ENCODE peak calls at places on chromosomes 13 and 19, in four cellular contexts. Z is K562, M is A549, W is HepG2. D is an unnamed sample.

GRCh38 chr13:31556376-31556775 is 182.9 kb upstream of the RXFP2 start:
- DNase-seq in Z (no peak), M (no peak), W (no peak), D (no peak)

GRCh38 chr19:7535035-7535992 is at the start of gene PNPLA6:
- DNase-seq in Z (peak), M (peak), W (peak), D (peak)

GRCh38 chr19:49430678-49431329 is 5.6 kb downstream of the GFY start:
- DNase-seq in Z (peak), M (no peak), W (no peak), D (no peak)

GRCh38 chr13:25881136-25881926 is 170.5 kb downstream of the SHISA2 start:
- DNase-seq in Z (no peak), M (no peak), W (no peak), D (no peak)

GRCh38 chr19:9936151-9937000 is at the start of gene OLFM2:
- DNase-seq in Z (peak), M (no peak), W (no peak), D (no peak)

GRCh38 chr19:18300930-18301717 is 19.7 kb upstream of the JUND start:
- DNase-seq in Z (peak), M (no peak), W (no peak), D (no peak)

GRCh38 chr13:82747331-82747730 is 1134.9 kb downstream of the SLITRK1 start:
- DNase-seq in Z (no peak), M (no peak), W (no peak), D (no peak)

GRCh38 chr13:75076476-75076875 is 405.5 kb downstream of the TBC1D4 start:
- DNase-seq in Z (no peak), M (no peak), W (no peak), D (no peak)

GRCh38 chr13:30696278-30697176 is 38.8 kb upstream of the ALOX5AP start:
- DNase-seq in Z (no peak), M (no peak), W (no peak), D (no peak)

GRCh38 chr19:2150794-2151338 is 500 bp downstream of the AP3D1 start:
- DNase-seq in Z (peak), M (no peak), W (no peak), D (peak)

GRCh38 chr19:2977686-2978466 is 512 bp downstream of the TLE6 start:
- DNase-seq in Z (peak), M (no peak), W (no peak), D (no peak)

GRCh38 chr19:5230730-5231555 is 109.7 kb downstream of the PTPRS start:
- DNase-seq in Z (no peak), M (no peak), W (no peak), D (no peak)

GRCh38 chr19:29687244-29687896 is 22.1 kb downstream of the PLEKHF1 start:
- DNase-seq in Z (no peak), M (no peak), W (no peak), D (no peak)

GRCh38 chr13:37295046-37295445 is 189.6 kb upstream of the CSNK1A1L start:
- DNase-seq in Z (no peak), M (no peak), W (no peak), D (no peak)

DNA sequence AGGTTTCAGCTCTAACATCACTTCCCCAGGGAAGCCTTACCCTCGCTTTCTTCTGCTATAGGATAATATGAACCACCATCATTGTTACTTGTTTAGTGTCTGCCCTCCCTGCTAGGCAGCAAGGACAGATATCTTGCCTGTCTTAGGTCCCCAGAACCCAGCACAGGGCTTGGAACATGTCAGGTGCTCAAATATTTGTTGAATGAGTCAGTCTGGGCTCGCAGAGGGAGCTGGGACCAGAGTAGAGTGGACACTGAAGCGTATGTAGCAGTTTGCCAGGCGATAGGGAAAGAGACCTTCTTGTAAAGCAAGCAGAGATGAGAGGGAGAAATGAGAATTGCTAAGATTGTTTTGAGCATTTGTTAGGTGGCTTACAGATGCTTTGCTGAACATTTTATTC is 11.7 kb downstream of the BCKDHA start:
- DNase-seq in Z (no peak), M (peak), W (peak), D (no peak)
- TF ChIP-seq PHF8 in Z (no peak), M (no peak), W (no peak), D (no peak)

GRCh38 chr19:44661205-44661604 is 10.1 kb upstream of the CEACAM19 start:
- DNase-seq in Z (no peak), M (no peak), W (no peak), D (no peak)

GRCh38 chr19:44664976-44665375 is 6.3 kb upstream of the CEACAM19 start:
- DNase-seq in Z (no peak), M (no peak), W (no peak), D (no peak)

GRCh38 chr19:44661904-44662303 is 9.4 kb upstream of the CEACAM19 start:
- DNase-seq in Z (no peak), M (no peak), W (no peak), D (no peak)

GRCh38 chr19:44663996-44664395 is 7.3 kb upstream of the CEACAM19 start:
- DNase-seq in Z (no peak), M (no peak), W (no peak), D (no peak)

DNA sequence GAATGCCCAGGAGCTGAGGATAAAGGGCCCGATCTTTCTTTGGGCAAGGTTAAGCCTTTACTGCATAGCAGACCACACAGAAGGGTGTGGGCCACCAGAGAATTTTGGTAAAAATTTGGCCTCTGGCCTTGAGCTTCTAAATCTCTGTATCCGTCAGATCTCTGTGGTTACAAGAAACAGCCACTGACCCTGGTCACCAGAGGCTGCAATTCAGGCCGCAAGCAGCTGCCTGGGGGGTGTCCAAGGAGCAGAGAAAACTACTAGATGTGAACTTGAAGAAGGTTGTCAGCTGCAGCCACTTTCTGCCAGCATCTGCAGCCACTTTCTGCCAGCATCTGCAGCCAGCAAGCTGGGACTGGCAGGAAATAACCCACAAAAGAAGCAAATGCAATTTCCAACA is 8.6 kb upstream of the CEACAM19 start:
- DNase-seq in Z (no peak), M (no peak), W (no peak), D (no peak)
- TF ChIP-seq PHF8 in Z (no peak), M (no peak), W (no peak), D (no peak)

DNA sequence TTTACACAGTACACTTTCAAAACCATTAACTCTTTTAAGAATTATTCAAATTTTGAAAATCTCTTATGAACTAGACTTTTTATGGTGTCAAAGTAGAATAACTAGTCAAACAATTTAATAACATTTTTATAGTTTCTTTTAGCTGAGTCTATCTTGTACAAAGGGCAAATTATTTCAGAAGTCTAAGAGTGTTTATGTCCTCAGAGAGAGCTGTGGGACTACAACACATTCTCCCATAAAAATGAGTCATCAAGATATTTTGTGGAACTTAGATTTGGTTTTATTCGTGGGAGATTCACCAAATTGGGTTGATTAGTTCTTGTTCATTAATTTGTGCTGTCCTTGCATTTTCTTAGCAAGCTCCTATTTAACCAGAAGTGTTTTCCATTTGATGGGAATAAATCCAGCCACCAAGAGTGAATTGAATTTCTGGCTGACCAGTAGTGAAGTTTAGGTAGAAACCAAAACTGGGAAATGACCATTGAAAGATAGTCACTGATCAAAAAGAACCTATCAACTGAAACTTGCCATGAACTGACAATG is 291.0 kb downstream of the DLEU7 start:
- DNase-seq in Z (no peak), M (no peak), W (no peak), D (no peak)
- TF ChIP-seq PHF8 in Z (no peak), M (no peak), W (no peak), D (no peak)

GRCh38 chr19:35305181-35305580 is 13.2 kb downstream of the MAG start:
- DNase-seq in Z (no peak), M (no peak), W (no peak), D (no peak)

GRCh38 chr19:35307990-35308389 is 16.0 kb downstream of the MAG start:
- DNase-seq in Z (no peak), M (no peak), W (no peak), D (no peak)

GRCh38 chr19:35309481-35310279 is 17.7 kb downstream of the MAG start:
- DNase-seq in Z (peak), M (no peak), W (peak), D (no peak)

GRCh38 chr19:35304036-35304435 is 12.1 kb downstream of the MAG start:
- DNase-seq in Z (no peak), M (no peak), W (no peak), D (no peak)

DNA sequence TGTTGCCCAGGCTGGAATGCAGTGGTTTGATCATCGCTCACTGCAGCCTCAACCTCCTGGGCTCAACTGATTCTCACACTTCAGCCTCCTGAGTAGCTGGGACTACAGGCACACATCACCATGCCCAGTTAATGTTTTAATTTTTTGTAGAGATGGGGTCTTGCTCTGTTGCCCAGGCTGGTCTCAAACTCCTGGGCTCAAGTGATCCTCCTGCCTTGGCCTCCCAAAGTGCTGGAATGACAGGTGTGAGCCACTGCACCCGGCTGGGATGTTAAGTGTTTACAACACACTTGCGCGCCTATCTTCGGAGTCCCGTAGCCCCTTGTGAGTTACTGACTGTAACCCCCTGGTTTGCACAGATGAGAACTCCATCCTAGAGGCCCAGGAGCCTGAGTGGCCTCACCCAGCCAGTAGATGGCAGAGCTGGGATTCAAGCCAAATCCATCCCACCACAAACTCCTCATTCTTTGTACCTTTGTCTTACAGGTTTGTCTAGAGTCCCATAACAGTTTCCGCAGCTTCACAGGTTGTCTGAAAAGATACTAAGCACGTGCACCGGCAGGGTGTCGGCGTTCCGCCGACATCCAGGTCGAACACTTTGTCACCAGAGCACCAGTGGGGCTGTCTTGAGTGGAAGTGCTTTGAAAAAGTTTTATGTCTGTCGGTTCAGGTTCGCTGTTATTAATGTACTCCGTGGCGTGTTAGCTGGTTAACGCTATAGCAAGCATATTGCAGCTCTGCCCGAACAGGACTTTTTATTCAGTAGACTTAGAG is 14.7 kb downstream of the MAG start:
- DNase-seq in Z (no peak), M (peak), W (peak), D (no peak)
- TF ChIP-seq PHF8 in Z (no peak), M (no peak), W (no peak), D (no peak)

D was measured in H1.